ENCODE peak calls at places on chromosome 2, in four cellular contexts. One of them, this sample, is unnamed.
A peak's percentile ranks its signal among the peaks of the same experiment; 100 is the strongest.

GRCh38 chr2:224925822-224926124 is 116.5 kb downstream of the DOCK10 start:
- DNase-seq in tibial artery: no peak
- DNase-seq in right lobe of liver: no peak
- DNase-seq in dorsolateral prefrontal cortex: no peak
- DNase-seq in this sample: no peak

GRCh38 chr2:50975546-50975945 is 56.4 kb downstream of the NRXN1 start:
- DNase-seq in tibial artery: no peak
- DNase-seq in dorsolateral prefrontal cortex: no peak
- DNase-seq in right lobe of liver: no peak
- DNase-seq in this sample: no peak

GRCh38 chr2:155485141-155485842 is 786.8 kb downstream of the KCNJ3 start:
- DNase-seq in dorsolateral prefrontal cortex: no peak
- DNase-seq in tibial artery: no peak
- DNase-seq in right lobe of liver: no peak
- DNase-seq in this sample: no peak

GRCh38 chr2:144515694-144516416 is 4.1 kb downstream of the ZEB2 start:
- DNase-seq in tibial artery: peak; percentile 52
- DNase-seq in dorsolateral prefrontal cortex: no peak
- DNase-seq in right lobe of liver: peak; percentile 49
- DNase-seq in this sample: no peak

GRCh38 chr2:182522428-182522896 is 95.6 kb upstream of the PDE1A start:
- DNase-seq in tibial artery: no peak
- DNase-seq in dorsolateral prefrontal cortex: peak; percentile 32
- DNase-seq in right lobe of liver: no peak
- DNase-seq in this sample: no peak

GRCh38 chr2:214652473-214652872 is 157.0 kb downstream of the BARD1 start:
- DNase-seq in dorsolateral prefrontal cortex: no peak
- DNase-seq in right lobe of liver: no peak
- DNase-seq in tibial artery: no peak
- DNase-seq in this sample: no peak

GRCh38 chr2:174336403-174337336 is 1.9 kb downstream of the SP9 start:
- DNase-seq in right lobe of liver: no peak
- DNase-seq in dorsolateral prefrontal cortex: no peak
- DNase-seq in tibial artery: no peak
- DNase-seq in this sample: no peak

GRCh38 chr2:22355816-22356433 is 1029.1 kb upstream of the KLHL29 start:
- DNase-seq in right lobe of liver: peak; percentile 41
- DNase-seq in tibial artery: peak; percentile 58
- DNase-seq in dorsolateral prefrontal cortex: peak; percentile 83
- DNase-seq in this sample: peak; percentile 42

GRCh38 chr2:171149539-171149938 is 11.2 kb downstream of the TLK1 start:
- DNase-seq in tibial artery: no peak
- DNase-seq in right lobe of liver: no peak
- DNase-seq in dorsolateral prefrontal cortex: no peak
- DNase-seq in this sample: no peak

GRCh38 chr2:158042245-158042644 is 59.4 kb upstream of the UPP2 start:
- DNase-seq in dorsolateral prefrontal cortex: no peak
- DNase-seq in right lobe of liver: no peak
- DNase-seq in tibial artery: no peak
- DNase-seq in this sample: no peak

GRCh38 chr2:234275515-234275914 is 221.4 kb downstream of the ARL4C start:
- DNase-seq in dorsolateral prefrontal cortex: no peak
- DNase-seq in tibial artery: no peak
- DNase-seq in right lobe of liver: no peak
- DNase-seq in this sample: no peak

GRCh38 chr2:65053199-65053598 is 3.0 kb upstream of the CEP68 start:
- DNase-seq in tibial artery: no peak
- DNase-seq in right lobe of liver: no peak
- DNase-seq in dorsolateral prefrontal cortex: no peak
- DNase-seq in this sample: no peak

GRCh38 chr2:88545118-88545517 is 82.1 kb downstream of the EIF2AK3 start:
- DNase-seq in dorsolateral prefrontal cortex: no peak
- DNase-seq in tibial artery: no peak
- DNase-seq in right lobe of liver: no peak
- DNase-seq in this sample: no peak

GRCh38 chr2:237355726-237356125 is 58.2 kb downstream of the COL6A3 start:
- DNase-seq in tibial artery: peak; percentile 43
- DNase-seq in dorsolateral prefrontal cortex: no peak
- DNase-seq in right lobe of liver: no peak
- DNase-seq in this sample: no peak

GRCh38 chr2:233386382-233387041 is 32.2 kb downstream of the DGKD start:
- DNase-seq in tibial artery: peak; percentile 26
- DNase-seq in dorsolateral prefrontal cortex: no peak
- DNase-seq in right lobe of liver: no peak
- DNase-seq in this sample: no peak

GRCh38 chr2:218997730-218998129 is 4.5 kb upstream of the CRYBA2 start:
- DNase-seq in tibial artery: no peak
- DNase-seq in right lobe of liver: no peak
- DNase-seq in dorsolateral prefrontal cortex: no peak
- DNase-seq in this sample: no peak

GRCh38 chr2:207531024-207531411 is 1.3 kb downstream of the CREB1 start:
- DNase-seq in tibial artery: no peak
- DNase-seq in dorsolateral prefrontal cortex: no peak
- DNase-seq in right lobe of liver: no peak
- DNase-seq in this sample: no peak

GRCh38 chr2:60852282-60852860 is 29.0 kb upstream of the REL start:
- DNase-seq in tibial artery: peak; percentile 63
- DNase-seq in right lobe of liver: no peak
- DNase-seq in dorsolateral prefrontal cortex: no peak
- DNase-seq in this sample: no peak

GRCh38 chr2:37664190-37664751 is 7.2 kb downstream of the CDC42EP3 start:
- DNase-seq in right lobe of liver: no peak
- DNase-seq in dorsolateral prefrontal cortex: no peak
- DNase-seq in tibial artery: no peak
- DNase-seq in this sample: no peak
- H3K4me3 ChIP-seq in right lobe of liver: no peak overlapping the region
- H3K4me3 ChIP-seq in dorsolateral prefrontal cortex: no peak overlapping the region
- H3K4me3 ChIP-seq in tibial artery: no peak overlapping the region
- H3K4me3 ChIP-seq in this sample: no peak overlapping the region

GRCh38 chr2:56232912-56233311 is 49.1 kb downstream of the CCDC85A start:
- DNase-seq in right lobe of liver: no peak
- DNase-seq in dorsolateral prefrontal cortex: no peak
- DNase-seq in tibial artery: no peak
- DNase-seq in this sample: peak; percentile 56

GRCh38 chr2:56229397-56230060 is 45.7 kb downstream of the CCDC85A start:
- DNase-seq in right lobe of liver: no peak
- DNase-seq in dorsolateral prefrontal cortex: no peak
- DNase-seq in tibial artery: no peak
- DNase-seq in this sample: no peak

GRCh38 chr2:56230171-56230570 is 46.4 kb downstream of the CCDC85A start:
- DNase-seq in tibial artery: no peak
- DNase-seq in dorsolateral prefrontal cortex: no peak
- DNase-seq in right lobe of liver: no peak
- DNase-seq in this sample: no peak

GRCh38 chr2:56234241-56234640 is 50.5 kb downstream of the CCDC85A start:
- DNase-seq in tibial artery: no peak
- DNase-seq in right lobe of liver: no peak
- DNase-seq in dorsolateral prefrontal cortex: no peak
- DNase-seq in this sample: no peak

DNA sequence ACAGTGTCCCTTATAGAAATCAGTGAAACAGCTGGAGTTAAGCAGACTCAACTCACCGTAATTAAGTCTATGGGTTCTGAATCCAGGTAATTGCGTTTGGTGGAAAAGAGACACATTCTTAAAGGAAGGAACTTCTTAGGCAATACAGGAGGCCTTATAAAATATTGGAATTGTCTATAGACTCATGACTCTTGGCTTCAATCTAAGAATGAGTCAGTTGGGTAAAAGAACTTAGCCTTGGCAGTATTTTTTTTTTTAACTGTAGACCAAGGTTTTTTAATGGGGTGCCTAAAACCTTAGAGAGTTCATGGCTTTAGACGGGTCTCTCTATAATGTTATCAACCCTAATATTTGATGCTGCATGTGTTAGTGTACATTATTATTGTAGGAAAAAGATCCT is 47.6 kb downstream of the CCDC85A start:
- DNase-seq in right lobe of liver: no peak
- DNase-seq in dorsolateral prefrontal cortex: no peak
- DNase-seq in tibial artery: no peak
- DNase-seq in this sample: no peak
- H3K4me3 ChIP-seq in right lobe of liver: no peak overlapping the region
- H3K4me3 ChIP-seq in dorsolateral prefrontal cortex: no peak overlapping the region
- H3K4me3 ChIP-seq in tibial artery: no peak overlapping the region
- H3K4me3 ChIP-seq in this sample: no peak overlapping the region

GRCh38 chr2:109130726-109130995 is 1.7 kb downstream of the SH3RF3 start:
- DNase-seq in dorsolateral prefrontal cortex: no peak
- DNase-seq in tibial artery: no peak
- DNase-seq in right lobe of liver: no peak
- DNase-seq in this sample: no peak
- H3K4me3 ChIP-seq in dorsolateral prefrontal cortex: peak overlapping the region; percentile 58
- H3K4me3 ChIP-seq in tibial artery: peak overlapping the region; percentile 62
- H3K4me3 ChIP-seq in right lobe of liver: peak overlapping the region; percentile 60
- H3K4me3 ChIP-seq in this sample: no peak overlapping the region

GRCh38 chr2:105612049-105612448 is 132.7 kb upstream of the NCK2 start:
- DNase-seq in dorsolateral prefrontal cortex: no peak
- DNase-seq in right lobe of liver: no peak
- DNase-seq in tibial artery: no peak
- DNase-seq in this sample: no peak

GRCh38 chr2:105607920-105608504 is 136.7 kb upstream of the NCK2 start:
- DNase-seq in right lobe of liver: no peak
- DNase-seq in dorsolateral prefrontal cortex: no peak
- DNase-seq in tibial artery: no peak
- DNase-seq in this sample: no peak

GRCh38 chr2:105610444-105611327 is 134.0 kb upstream of the NCK2 start:
- DNase-seq in right lobe of liver: no peak
- DNase-seq in tibial artery: no peak
- DNase-seq in dorsolateral prefrontal cortex: no peak
- DNase-seq in this sample: no peak

GRCh38 chr2:105609756-105610397 is 134.8 kb upstream of the NCK2 start:
- DNase-seq in tibial artery: no peak
- DNase-seq in dorsolateral prefrontal cortex: no peak
- DNase-seq in right lobe of liver: no peak
- DNase-seq in this sample: no peak

GRCh38 chr2:105611328-105611627 is 133.4 kb upstream of the NCK2 start:
- DNase-seq in dorsolateral prefrontal cortex: no peak
- DNase-seq in tibial artery: no peak
- DNase-seq in right lobe of liver: no peak
- DNase-seq in this sample: no peak
- H3K4me3 ChIP-seq in dorsolateral prefrontal cortex: no peak overlapping the region
- H3K4me3 ChIP-seq in tibial artery: no peak overlapping the region
- H3K4me3 ChIP-seq in right lobe of liver: no peak overlapping the region
- H3K4me3 ChIP-seq in this sample: no peak overlapping the region

GRCh38 chr2:68222287-68222686 is 30.0 kb downstream of the PPP3R1 start:
- DNase-seq in right lobe of liver: no peak
- DNase-seq in dorsolateral prefrontal cortex: no peak
- DNase-seq in tibial artery: no peak
- DNase-seq in this sample: no peak

GRCh38 chr2:68217729-68218128 is 34.6 kb downstream of the PPP3R1 start:
- DNase-seq in tibial artery: no peak
- DNase-seq in right lobe of liver: no peak
- DNase-seq in dorsolateral prefrontal cortex: no peak
- DNase-seq in this sample: no peak

GRCh38 chr2:68214381-68214780 is 38.0 kb downstream of the PPP3R1 start:
- DNase-seq in dorsolateral prefrontal cortex: no peak
- DNase-seq in tibial artery: no peak
- DNase-seq in right lobe of liver: no peak
- DNase-seq in this sample: no peak

GRCh38 chr2:68216454-68217310 is 35.6 kb downstream of the PPP3R1 start:
- DNase-seq in right lobe of liver: no peak
- DNase-seq in tibial artery: no peak
- DNase-seq in dorsolateral prefrontal cortex: no peak
- DNase-seq in this sample: no peak

DNA sequence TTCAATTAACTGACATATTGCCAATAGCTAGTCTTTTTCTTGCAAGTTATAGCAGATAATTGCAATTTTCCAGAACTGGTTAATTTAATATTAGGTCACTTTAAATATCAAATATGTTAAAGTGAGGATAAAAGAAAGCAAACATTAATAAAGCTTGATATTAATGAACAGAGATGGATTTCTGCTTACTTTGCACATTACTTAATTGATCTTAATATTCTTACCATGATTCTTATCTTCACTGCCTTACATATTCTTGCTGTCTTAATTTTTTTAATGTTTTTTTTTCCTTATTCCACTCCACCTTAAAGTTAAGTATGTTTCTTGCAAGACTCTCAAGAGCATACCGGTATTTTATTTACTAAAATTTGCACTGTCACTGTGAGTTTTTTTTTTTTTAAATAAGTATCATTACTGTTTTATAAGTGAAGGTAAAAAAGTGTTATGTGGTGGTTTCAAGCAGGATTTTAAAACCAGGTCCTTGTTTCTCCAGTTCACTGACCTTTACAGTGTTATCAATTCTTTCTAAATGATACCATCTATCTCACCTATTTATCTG is 33.9 kb downstream of the PPP3R1 start:
- DNase-seq in tibial artery: no peak
- DNase-seq in right lobe of liver: no peak
- DNase-seq in dorsolateral prefrontal cortex: no peak
- DNase-seq in this sample: no peak
- H3K4me3 ChIP-seq in tibial artery: no peak overlapping the region
- H3K4me3 ChIP-seq in right lobe of liver: no peak overlapping the region
- H3K4me3 ChIP-seq in dorsolateral prefrontal cortex: no peak overlapping the region
- H3K4me3 ChIP-seq in this sample: no peak overlapping the region